ENCODE peak calls at places on chromosome 5, in four cellular contexts. One of them, this sample, is unnamed.

GRCh38 chr5:39599721-39600431 is 175.1 kb upstream of the DAB2 start:
- DNase-seq in SK-N-SH: no peak
- DNase-seq in OCI-M1: peak
- DNase-seq in BJ: no peak
- DNase-seq in this sample: no peak

GRCh38 chr5:154356256-154356655 is 89.5 kb upstream of the SAP30L start:
- DNase-seq in SK-N-SH: no peak
- DNase-seq in OCI-M1: no peak
- DNase-seq in BJ: peak
- DNase-seq in this sample: no peak

GRCh38 chr5:151589878-151590570 is 1.1 kb downstream of the FAT2 start:
- DNase-seq in SK-N-SH: no peak
- DNase-seq in OCI-M1: no peak
- DNase-seq in BJ: no peak
- DNase-seq in this sample: no peak

GRCh38 chr5:137304227-137304874 is 194.8 kb downstream of the SPOCK1 start:
- DNase-seq in SK-N-SH: no peak
- DNase-seq in OCI-M1: no peak
- DNase-seq in BJ: no peak
- DNase-seq in this sample: no peak

GRCh38 chr5:84362061-84362720 is 22.5 kb downstream of the EDIL3 start:
- DNase-seq in SK-N-SH: no peak
- DNase-seq in OCI-M1: peak
- DNase-seq in BJ: no peak
- DNase-seq in this sample: no peak

GRCh38 chr5:431711-432050 is 11.3 kb upstream of the EXOC3 start:
- DNase-seq in SK-N-SH: no peak
- DNase-seq in OCI-M1: no peak
- DNase-seq in BJ: no peak
- DNase-seq in this sample: no peak

GRCh38 chr5:43677241-43677640 is 74.3 kb downstream of the NNT start:
- DNase-seq in SK-N-SH: no peak
- DNase-seq in OCI-M1: no peak
- DNase-seq in BJ: no peak
- DNase-seq in this sample: no peak

GRCh38 chr5:39159986-39160490 is 59.3 kb downstream of the FYB1 start:
- DNase-seq in SK-N-SH: no peak
- DNase-seq in OCI-M1: peak
- DNase-seq in BJ: no peak
- DNase-seq in this sample: no peak

GRCh38 chr5:17221843-17222614 is 4.6 kb downstream of the BASP1 start:
- DNase-seq in SK-N-SH: no peak
- DNase-seq in OCI-M1: no peak
- DNase-seq in BJ: no peak
- DNase-seq in this sample: no peak

GRCh38 chr5:179747815-179748214 is 15.2 kb downstream of the MAML1 start:
- DNase-seq in SK-N-SH: no peak
- DNase-seq in OCI-M1: no peak
- DNase-seq in BJ: no peak
- DNase-seq in this sample: no peak

GRCh38 chr5:75335952-75336624 is 932 bp upstream of the HMGCR start:
- DNase-seq in SK-N-SH: peak
- DNase-seq in OCI-M1: peak
- DNase-seq in BJ: peak
- DNase-seq in this sample: peak

GRCh38 chr5:143494162-143494561 is 90.7 kb upstream of the NR3C1 start:
- DNase-seq in SK-N-SH: no peak
- DNase-seq in OCI-M1: no peak
- DNase-seq in BJ: peak
- DNase-seq in this sample: no peak

GRCh38 chr5:179294891-179295777 is 50.1 kb downstream of the ADAMTS2 start:
- DNase-seq in SK-N-SH: peak
- DNase-seq in OCI-M1: no peak
- DNase-seq in BJ: no peak
- DNase-seq in this sample: peak

GRCh38 chr5:139925650-139926640 is 117.2 kb downstream of the NRG2 start:
- DNase-seq in SK-N-SH: no peak
- DNase-seq in OCI-M1: no peak
- DNase-seq in BJ: no peak
- DNase-seq in this sample: no peak

GRCh38 chr5:132002701-132003100 is 8.8 kb downstream of the ACSL6 start:
- DNase-seq in SK-N-SH: no peak
- DNase-seq in OCI-M1: no peak
- DNase-seq in BJ: no peak
- DNase-seq in this sample: peak

GRCh38 chr5:153513171-153513570 is 22.7 kb downstream of the GRIA1 start:
- DNase-seq in SK-N-SH: no peak
- DNase-seq in OCI-M1: no peak
- DNase-seq in BJ: peak
- DNase-seq in this sample: no peak

GRCh38 chr5:150119421-150120061 is 33.2 kb upstream of the CSF1R start:
- DNase-seq in SK-N-SH: no peak
- DNase-seq in OCI-M1: no peak
- DNase-seq in BJ: no peak
- DNase-seq in this sample: no peak

GRCh38 chr5:53407373-53407772 is 73.1 kb upstream of the FST start:
- DNase-seq in SK-N-SH: no peak
- DNase-seq in OCI-M1: no peak
- DNase-seq in BJ: no peak
- DNase-seq in this sample: no peak